ENCODE peak calls at places on chromosomes 5 and 9, in six cellular contexts. K is T-helper 2 cell, C is lower leg skin, D is GM20000, J is progenitor cell of endocrine pancreas, G is HFFc6. F is an unnamed sample.

GRCh38 chr5:5229405-5229804 is 89.3 kb downstream of the ADAMTS16 start:
- DNase-seq in K (no peak), C (no peak), D (no peak), J (no peak), G (no peak), F (no peak)

GRCh38 chr5:102048940-102049339 is 247.1 kb downstream of the SLCO4C1 start:
- DNase-seq in K (no peak), C (no peak), D (no peak), J (no peak), G (no peak), F (no peak)

GRCh38 chr5:155441849-155442248 is 428.3 kb downstream of the KIF4B start:
- DNase-seq in K (no peak), C (no peak), D (no peak), J (no peak), G (no peak), F (no peak)

GRCh38 chr9:125613156-125613555 is 93.9 kb downstream of the MAPKAP1 start:
- DNase-seq in K (no peak), C (no peak), D (no peak), J (no peak), G (no peak), F (no peak)

GRCh38 chr9:29150606-29151005 is 1577.3 kb upstream of the C9orf72 start:
- DNase-seq in K (no peak), C (no peak), D (no peak), J (no peak), G (no peak), F (no peak)

GRCh38 chr9:135461936-135462335 is 17.6 kb upstream of the PPP1R26 start:
- DNase-seq in K (no peak), C (no peak), D (no peak), J (no peak), G (no peak), F (no peak)

GRCh38 chr9:134222018-134222573 is 57.7 kb upstream of the RNU6ATAC start:
- DNase-seq in K (no peak), C (no peak), D (no peak), J (no peak), G (no peak), F (no peak)

GRCh38 chr9:134065720-134066419 is 2.0 kb downstream of the BRD3 start:
- DNase-seq in K (no peak), C (peak), D (peak), J (no peak), G (peak), F (peak)

GRCh38 chr5:128791312-128791711 is 174.0 kb upstream of the SLC27A6 start:
- DNase-seq in K (no peak), C (no peak), D (no peak), J (no peak), G (no peak), F (no peak)

GRCh38 chr5:130243641-130244040 is 339.4 kb downstream of the CHSY3 start:
- DNase-seq in K (no peak), C (no peak), D (no peak), J (no peak), G (no peak), F (no peak)

GRCh38 chr5:19554524-19554923 is 433.5 kb downstream of the CDH18 start:
- DNase-seq in K (no peak), C (no peak), D (no peak), J (no peak), G (no peak), F (no peak)

GRCh38 chr9:133356391-133357091 is at the start of the genes SURF1 and SURF2:
- DNase-seq in K (peak), C (peak), D (peak), J (peak), G (peak), F (peak)

GRCh38 chr5:84603557-84604185 is 219.0 kb upstream of the EDIL3 start:
- DNase-seq in K (no peak), C (no peak), D (no peak), J (no peak), G (no peak), F (no peak)

GRCh38 chr5:43631182-43631910 is 28.4 kb downstream of the NNT start:
- DNase-seq in K (peak), C (no peak), D (peak), J (no peak), G (peak), F (peak)

GRCh38 chr9:12748016-12748415 is 26.8 kb upstream of the LURAP1L start:
- DNase-seq in K (no peak), C (no peak), D (no peak), J (no peak), G (peak), F (no peak)

GRCh38 chr5:131171276-131171815 is 602 bp downstream of the LYRM7 start:
- DNase-seq in K (peak), C (no peak), D (no peak), J (no peak), G (no peak), F (no peak)

GRCh38 chr5:81687292-81687691 is 63.6 kb downstream of the SSBP2 start:
- DNase-seq in K (no peak), C (no peak), D (no peak), J (no peak), G (no peak), F (no peak)

GRCh38 chr5:125298711-125299379 is 552.4 kb upstream of the ZNF608 start:
- DNase-seq in K (no peak), C (no peak), D (no peak), J (no peak), G (no peak), F (no peak)

GRCh38 chr5:142053434-142054253 is 40.8 kb upstream of the GNPDA1 start:
- DNase-seq in K (no peak), C (peak), D (no peak), J (no peak), G (peak), F (no peak)

GRCh38 chr5:96492654-96493053 is 59.6 kb upstream of the PCSK1 start:
- DNase-seq in K (no peak), C (no peak), D (no peak), J (no peak), G (peak), F (no peak)

GRCh38 chr5:86403190-86403589 is 214.6 kb upstream of the COX7C start:
- DNase-seq in K (no peak), C (no peak), D (no peak), J (no peak), G (no peak), F (no peak)

GRCh38 chr5:74643160-74643562 is 2.6 kb upstream of the ENC1 start:
- DNase-seq in K (no peak), C (no peak), D (no peak), J (no peak), G (peak), F (no peak)

GRCh38 chr5:55900068-55900467 is 48.9 kb downstream of the IL31RA start:
- DNase-seq in K (no peak), C (no peak), D (no peak), J (no peak), G (no peak), F (no peak)

GRCh38 chr5:90562331-90562730 is 3.7 kb downstream of the ADGRV1 start:
- DNase-seq in K (no peak), C (no peak), D (no peak), J (no peak), G (no peak), F (no peak)

GRCh38 chr9:35923927-35924763 is 14.9 kb downstream of the SPAAR start:
- DNase-seq in K (no peak), C (no peak), D (no peak), J (no peak), G (peak), F (no peak)

GRCh38 chr5:163467682-163468081 is 7.2 kb downstream of the HMMR start:
- DNase-seq in K (no peak), C (no peak), D (no peak), J (no peak), G (no peak), F (no peak)

GRCh38 chr5:75992677-75993582 is 90.3 kb upstream of the SV2C start:
- DNase-seq in K (no peak), C (no peak), D (peak), J (no peak), G (no peak), F (no peak)

GRCh38 chr9:120935383-120935857 is 8.8 kb upstream of the TRAF1 start:
- DNase-seq in K (no peak), C (peak), D (no peak), J (no peak), G (peak), F (no peak)

GRCh38 chr9:99813739-99814138 is 7.9 kb upstream of the NR4A3 start:
- DNase-seq in K (no peak), C (no peak), D (no peak), J (no peak), G (no peak), F (no peak)

GRCh38 chr5:110289213-110289810 is 437.2 kb downstream of the TMEM232 start:
- DNase-seq in K (no peak), C (no peak), D (no peak), J (no peak), G (no peak), F (no peak)

GRCh38 chr5:139808481-139809330 is 13.1 kb downstream of the PSD2 start:
- DNase-seq in K (no peak), C (no peak), D (peak), J (peak), G (peak), F (no peak)

GRCh38 chr5:34016243-34016642 is 8.4 kb upstream of the AMACR start:
- DNase-seq in K (no peak), C (no peak), D (no peak), J (no peak), G (no peak), F (no peak)

F was measured in natural killer cell.